ENCODE peak calls at places on chromosomes 11 and 22, in seven cellular contexts. I, M, X, T, K, D and L are unnamed samples.

GRCh38 chr11:68269414-68270081 is 2.2 kb downstream of the C11orf24 start:
- DNase-seq in I (no peak), M (no peak), X (no peak), T (no peak), K (no peak), D (no peak), L (no peak)

GRCh38 chr22:48959496-48959895 is 868.2 kb downstream of the BRD1 start:
- DNase-seq in I (no peak), M (no peak), X (no peak), T (no peak), K (no peak), D (no peak), L (peak; percentile 29)

GRCh38 chr11:126624491-126624890 is 269.0 kb downstream of the ST3GAL4 start:
- DNase-seq in I (no peak), M (no peak), X (no peak), T (no peak), K (no peak), D (no peak), L (no peak)

GRCh38 chr22:38802671-38803121 is 8.8 kb upstream of the DNAL4 start:
- DNase-seq in I (no peak), M (no peak), X (peak; percentile 86), T (no peak), K (peak; percentile 69), D (peak; percentile 69), L (peak; percentile 52)

GRCh38 chr22:32465661-32466060 is 1.4 kb upstream of the BPIFC start:
- DNase-seq in I (no peak), M (no peak), X (no peak), T (no peak), K (no peak), D (no peak), L (no peak)

GRCh38 chr11:122032317-122032716 is 83.7 kb downstream of the BLID start:
- DNase-seq in I (no peak), M (no peak), X (no peak), T (no peak), K (no peak), D (no peak), L (no peak)

GRCh38 chr11:46437106-46437689 is 45.6 kb upstream of the CHRM4 start:
- DNase-seq in I (no peak), M (no peak), X (no peak), T (no peak), K (no peak), D (no peak), L (no peak)

GRCh38 chr11:13963169-13963948 is 836 bp downstream of the SPON1 start:
- DNase-seq in I (no peak), M (peak; percentile 26), X (no peak), T (peak; percentile 16), K (no peak), D (peak; percentile 32), L (no peak)

GRCh38 chr11:2445107-2445947 is 519 bp downstream of the KCNQ1 start:
- DNase-seq in I (no peak), M (no peak), X (no peak), T (no peak), K (peak; percentile 65), D (peak; percentile 40), L (no peak)

GRCh38 chr22:39880722-39881121 is 12.8 kb downstream of the ENTHD1 start:
- DNase-seq in I (no peak), M (no peak), X (no peak), T (no peak), K (no peak), D (no peak), L (no peak)
- TF ChIP-seq POLR2A in I (no peak), M (no peak), X (no peak), T (no peak), K (no peak), D (no peak), L (no peak)

DNA sequence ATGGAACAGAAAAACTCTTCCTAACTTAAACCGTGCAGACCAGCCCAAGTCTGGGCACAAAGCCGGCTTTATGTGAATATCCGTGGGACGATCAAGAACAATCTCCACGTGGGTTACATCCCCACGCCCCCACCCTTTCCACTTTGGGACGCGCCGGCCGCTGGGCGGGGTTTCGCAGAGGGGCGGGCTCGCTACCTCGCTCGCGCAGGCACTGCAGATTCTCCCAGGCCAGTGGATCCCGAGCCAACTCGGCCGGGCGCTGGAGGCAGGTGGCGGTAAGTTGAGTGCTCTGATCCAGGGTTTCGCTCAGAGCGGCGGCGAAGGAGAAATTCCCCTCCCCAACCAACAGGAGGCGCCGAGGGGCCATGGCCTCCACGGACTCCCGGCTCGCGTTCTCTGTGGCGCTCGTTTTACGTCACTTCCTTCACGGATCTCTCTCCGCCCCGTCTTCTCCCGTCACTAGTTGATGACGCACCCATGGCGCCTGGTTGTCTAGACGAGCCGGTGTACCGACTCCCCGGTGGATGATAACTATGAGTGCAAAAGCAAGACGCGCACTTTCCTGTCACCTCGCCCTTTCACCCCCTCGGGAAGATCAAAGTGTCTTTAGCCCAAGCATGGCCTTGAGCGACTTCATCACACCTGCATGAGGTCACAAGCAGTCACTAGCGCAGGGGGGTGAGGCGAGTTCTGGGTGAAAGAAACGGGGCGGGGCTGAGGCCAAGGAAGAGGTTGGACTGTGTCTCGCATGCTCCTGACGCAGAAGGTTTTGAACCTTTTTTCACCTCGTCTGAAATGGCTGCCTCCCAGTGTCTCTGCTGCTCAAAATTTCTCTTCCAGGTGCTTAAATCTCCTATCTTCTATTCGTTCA is at the start of the genes CFAP68 and FDXACB1:
- DNase-seq in I (peak; percentile 88), M (peak; percentile 87), X (peak; percentile 98), T (peak; percentile 86), K (peak; percentile 96), D (peak; percentile 98), L (peak; percentile 94)
- TF ChIP-seq POLR2A in I (no peak), M (peak; percentile 81), X (peak; percentile 18), T (peak; percentile 80), K (peak; percentile 27), D (no peak), L (peak; percentile 67)

GRCh38 chr11:65499713-65500261 is 942 bp downstream of the MALAT1 start:
- DNase-seq in I (no peak), M (no peak), X (no peak), T (no peak), K (no peak), D (no peak), L (no peak)
- TF ChIP-seq POLR2A in I (no peak), M (no peak), X (no peak), T (no peak), K (no peak), D (no peak), L (no peak)

GRCh38 chr11:130179396-130180306 is 20.1 kb downstream of the ST14 start:
- DNase-seq in I (no peak), M (no peak), X (no peak), T (no peak), K (peak; percentile 75), D (peak; percentile 43), L (no peak)

GRCh38 chr11:130180896-130181294 is 21.3 kb downstream of the ST14 start:
- DNase-seq in I (no peak), M (no peak), X (no peak), T (no peak), K (no peak), D (no peak), L (no peak)

GRCh38 chr11:130180491-130180890 is 20.9 kb downstream of the ST14 start:
- DNase-seq in I (no peak), M (no peak), X (no peak), T (no peak), K (no peak), D (no peak), L (no peak)

GRCh38 chr11:130178992-130179391 is 19.4 kb downstream of the ST14 start:
- DNase-seq in I (no peak), M (no peak), X (no peak), T (no peak), K (no peak), D (no peak), L (no peak)

GRCh38 chr11:130181295-130182272 is 22.0 kb downstream of the ST14 start:
- DNase-seq in I (no peak), M (no peak), X (peak; percentile 46), T (no peak), K (peak; percentile 75), D (no peak), L (no peak)
- TF ChIP-seq POLR2A in I (no peak), M (no peak), X (no peak), T (no peak), K (no peak), D (no peak), L (no peak)

DNA sequence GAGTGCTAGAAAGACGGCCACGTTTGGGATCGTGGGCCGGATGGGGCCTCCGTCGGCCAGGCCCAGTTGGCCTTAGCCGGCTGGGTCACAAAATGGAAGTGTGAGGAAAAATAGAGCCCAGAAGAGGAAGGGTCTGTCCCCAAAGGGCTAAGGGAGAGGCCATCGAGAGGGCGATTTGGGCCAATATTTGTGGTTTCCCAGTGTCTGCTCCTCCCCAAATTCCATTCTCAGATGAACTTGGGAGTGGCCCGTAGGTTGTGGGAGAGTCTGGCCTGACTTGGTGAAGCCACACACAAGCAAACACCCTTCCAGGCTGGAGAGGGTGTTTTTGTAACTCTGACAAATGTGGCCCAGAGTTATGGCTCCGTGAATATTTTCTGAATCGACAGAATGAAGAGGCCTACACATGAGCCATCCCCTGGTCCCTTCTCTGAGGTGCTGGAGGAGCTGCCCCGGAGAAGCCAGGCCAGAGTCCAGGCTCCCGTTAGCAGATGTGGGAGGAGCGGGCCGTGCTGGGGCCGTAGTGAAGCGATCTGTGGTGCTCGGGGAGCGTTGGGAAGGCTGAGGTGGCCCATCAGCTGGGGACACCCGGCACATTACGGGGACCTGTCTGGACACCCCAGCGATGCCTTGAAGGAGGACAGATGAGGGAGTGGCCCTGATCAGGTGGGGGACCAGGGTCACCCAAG is 73.5 kb upstream of the PPARA start:
- DNase-seq in I (no peak), M (no peak), X (peak; percentile 76), T (no peak), K (peak; percentile 70), D (peak; percentile 60), L (no peak)
- TF ChIP-seq POLR2A in I (no peak), M (no peak), X (no peak), T (no peak), K (no peak), D (no peak), L (no peak)

GRCh38 chr11:106082096-106082495 is 4.6 kb downstream of the AASDHPPT start:
- DNase-seq in I (no peak), M (no peak), X (no peak), T (no peak), K (no peak), D (no peak), L (no peak)

GRCh38 chr11:106077609-106078517 is at the start of gene AASDHPPT:
- DNase-seq in I (no peak), M (no peak), X (peak; percentile 59), T (no peak), K (peak; percentile 58), D (no peak), L (no peak)

GRCh38 chr11:106076923-106077608 is at the start of gene KBTBD3:
- DNase-seq in I (peak; percentile 95), M (peak; percentile 58), X (peak; percentile 98), T (peak; percentile 60), K (peak; percentile 99), D (peak; percentile 99), L (peak; percentile 100)

GRCh38 chr11:106072804-106073203 is 4.3 kb downstream of the KBTBD3 start:
- DNase-seq in I (no peak), M (no peak), X (no peak), T (no peak), K (no peak), D (no peak), L (no peak)

GRCh38 chr11:106076421-106076922 is 675 bp downstream of the KBTBD3 start:
- DNase-seq in I (no peak), M (no peak), X (no peak), T (no peak), K (peak; percentile 37), D (no peak), L (no peak)
- TF ChIP-seq POLR2A in I (no peak), M (no peak), X (no peak), T (no peak), K (no peak), D (no peak), L (no peak)